ENCODE peak calls at places on chromosomes 2 and 18, in ten cellular contexts. Z is stimulated activated naive CD8-positive, alpha-beta T cell treated with anti-CD3 and anti-CD28 coated beads, Interleukin-15, Interleukin-2, amounts not matched to agents 100 U/mL and 50 U/mL, for 24 hours; J is AG20443; S is NCI-H774; Y is ascending aorta; D is nephron progenitor cell; W is COR-L47; P is GM23248; B is D341Med; T is NT2/D1. X is an unnamed sample.
A peak's percentile ranks its signal among the peaks of the same experiment; 100 is the strongest.

GRCh38 chr2:102754746-102755145 is 7.1 kb upstream of the TMEM182 start:
- DNase-seq in Y (no peak), B (no peak), D (no peak), S (no peak), P (no peak), T (no peak), J (no peak), W (no peak), Z (no peak), X (no peak)

GRCh38 chr2:163692611-163693482 is 43.0 kb downstream of the FIGN start:
- DNase-seq in Y (no peak), D (no peak), J (no peak), W (no peak), Z (no peak), S (no peak), P (peak; percentile 27), T (no peak), B (no peak), X (no peak)

GRCh38 chr2:44596537-44597320 is 235.0 kb downstream of the CAMKMT start:
- DNase-seq in T (no peak), B (no peak), S (no peak), P (no peak), J (no peak), W (no peak), D (no peak), Y (no peak), Z (no peak), X (no peak)

GRCh38 chr2:46315103-46315890 is 18.1 kb downstream of the EPAS1 start:
- DNase-seq in J (peak; percentile 91), D (no peak), T (no peak), W (no peak), S (no peak), Y (peak; percentile 98), B (no peak), Z (no peak), P (peak; percentile 100), X (no peak)

GRCh38 chr2:15733867-15734765 is 142.4 kb downstream of the DDX1 start:
- DNase-seq in J (no peak), Z (no peak), Y (no peak), W (no peak), S (no peak), P (peak; percentile 33), D (no peak), B (no peak), T (no peak), X (no peak)

GRCh38 chr18:46297621-46298020 is 193.4 kb downstream of the HAUS1 start:
- DNase-seq in P (no peak), T (no peak), B (peak; percentile 10), J (no peak), Y (peak; percentile 38), D (no peak), S (no peak), W (no peak), Z (peak; percentile 24), X (no peak)

GRCh38 chr18:46283268-46283667 is 179.1 kb downstream of the HAUS1 start:
- DNase-seq in B (no peak), W (no peak), P (peak; percentile 18), T (no peak), J (no peak), Y (no peak), D (no peak), S (no peak), Z (no peak), X (no peak)

GRCh38 chr18:66949419-66949818 is 345.5 kb upstream of the CDH19 start:
- DNase-seq in W (no peak), B (no peak), Z (no peak), D (no peak), J (no peak), P (no peak), Y (no peak), T (no peak), S (no peak), X (no peak)

GRCh38 chr2:98134601-98135000 is 47.6 kb downstream of the VWA3B start:
- DNase-seq in T (no peak), D (no peak), Z (no peak), J (no peak), W (no peak), P (no peak), B (no peak), Y (no peak), S (no peak), X (no peak)

X was measured in central memory CD8-positive, alpha-beta T cell.